ENCODE peak calls at places on chromosome 3, in seven cellular contexts. E is neural crest cell; J is naive thymus-derived CD8-positive, alpha-beta T cell; S is nucleus accumbens; C is frontal cortex; A is GOT3; Q is WERI-Rb-1. Z is an unnamed sample.

GRCh38 chr3:95302044-95302443 is 1239.2 kb downstream of the NSUN3 start:
- DNase-seq in E (no peak), J (no peak), S (no peak), C (no peak), A (no peak), Q (no peak), Z (no peak)

GRCh38 chr3:143736651-143737050 is 111.6 kb downstream of the SLC9A9 start:
- DNase-seq in E (no peak), J (no peak), S (no peak), C (no peak), A (no peak), Q (no peak), Z (no peak)

GRCh38 chr3:166274996-166275395 is 437.8 kb upstream of the BCHE start:
- DNase-seq in E (no peak), J (no peak), S (no peak), C (no peak), A (no peak), Q (no peak), Z (no peak)

GRCh38 chr3:88896026-88896425 is 211.4 kb upstream of the EPHA3 start:
- DNase-seq in E (no peak), J (no peak), S (no peak), C (no peak), A (no peak), Q (no peak), Z (no peak)

GRCh38 chr3:140584549-140584948 is 93.3 kb upstream of the TRIM42 start:
- DNase-seq in E (no peak), J (no peak), S (no peak), C (no peak), A (no peak), Q (no peak), Z (no peak)

GRCh38 chr3:30470566-30470965 is 135.8 kb upstream of the TGFBR2 start:
- DNase-seq in E (no peak), J (no peak), S (no peak), C (no peak), A (no peak), Q (no peak), Z (no peak)

GRCh38 chr3:64462203-64463120 is 225.3 kb downstream of the ADAMTS9 start:
- DNase-seq in E (no peak), J (no peak), S (no peak), C (no peak), A (no peak), Q (peak; percentile 77), Z (no peak)

GRCh38 chr3:53842436-53843194 is 3.6 kb downstream of the CHDH start:
- DNase-seq in E (peak; percentile 17), J (no peak), S (peak; percentile 67), C (peak; percentile 63), A (no peak), Q (no peak), Z (no peak)

GRCh38 chr3:160804762-160805161 is 48.7 kb downstream of the PPM1L start:
- DNase-seq in E (no peak), J (no peak), S (no peak), C (no peak), A (no peak), Q (no peak), Z (no peak)

GRCh38 chr3:188246905-188247304 is 92.9 kb downstream of the LPP start:
- DNase-seq in E (no peak), J (no peak), S (no peak), C (no peak), A (no peak), Q (no peak), Z (no peak)

GRCh38 chr3:111667621-111668239 is 72.6 kb upstream of the ZBED2 start:
- DNase-seq in E (no peak), J (peak; percentile 75), S (no peak), C (no peak), A (no peak), Q (no peak), Z (no peak)

GRCh38 chr3:126558336-126559071 is at the start of gene C3orf22:
- DNase-seq in E (no peak), J (no peak), S (no peak), C (no peak), A (no peak), Q (no peak), Z (no peak)

GRCh38 chr3:119098620-119099222 is 47.2 kb upstream of the TEX55 start:
- DNase-seq in E (peak; percentile 33), J (peak; percentile 67), S (no peak), C (peak; percentile 19), A (no peak), Q (no peak), Z (no peak)

GRCh38 chr3:181311186-181311585 is 321.6 kb upstream of the DNAJC19 start:
- DNase-seq in E (no peak), J (no peak), S (no peak), C (no peak), A (no peak), Q (no peak), Z (no peak)

GRCh38 chr3:195591220-195591619 is 7.5 kb upstream of the APOD start:
- DNase-seq in E (no peak), J (no peak), S (no peak), C (no peak), A (no peak), Q (no peak), Z (no peak)

GRCh38 chr3:112514527-112515128 is 15.4 kb upstream of the BTLA start:
- DNase-seq in E (no peak), J (no peak), S (no peak), C (no peak), A (no peak), Q (no peak), Z (no peak)

GRCh38 chr3:15794842-15795562 is 2.8 kb downstream of the ANKRD28 start:
- DNase-seq in E (no peak), J (no peak), S (no peak), C (no peak), A (no peak), Q (no peak), Z (no peak)